ENCODE peak calls at places on chromosomes 16 and 17, in nine cellular contexts. One of them, this sample, is unnamed.

GRCh38 chr16:49700222-49700927 is 155.5 kb downstream of the ZNF423 start:
- DNase-seq in dermis blood vessel endothelial cell: no peak
- DNase-seq in AG20443: no peak
- DNase-seq in aorta: peak; percentile 64
- DNase-seq in stimulated activated CD8-positive, alpha-beta memory T cell treated with anti-CD3 and anti-CD28 coated beads, Interleukin-2, amount 100 ng/mL, for 48 hours: no peak
- DNase-seq in NCI-H1694: peak; percentile 65
- DNase-seq in PC-9: no peak
- DNase-seq in T follicular helper cell: no peak
- DNase-seq in nucleus accumbens: no peak
- DNase-seq in this sample: peak; percentile 68

GRCh38 chr16:87765473-87765775 is 362 bp downstream of the KLHDC4 start:
- DNase-seq in stimulated activated CD8-positive, alpha-beta memory T cell treated with anti-CD3 and anti-CD28 coated beads, Interleukin-2, amount 100 ng/mL, for 48 hours: peak; percentile 25
- DNase-seq in NCI-H1694: no peak
- DNase-seq in AG20443: peak; percentile 36
- DNase-seq in dermis blood vessel endothelial cell: peak; percentile 40
- DNase-seq in T follicular helper cell: peak; percentile 33
- DNase-seq in nucleus accumbens: no peak
- DNase-seq in PC-9: no peak
- DNase-seq in aorta: no peak
- DNase-seq in this sample: no peak

GRCh38 chr16:27253526-27253930 is 15.0 kb downstream of the NSMCE1 start:
- DNase-seq in NCI-H1694: no peak
- DNase-seq in T follicular helper cell: no peak
- DNase-seq in dermis blood vessel endothelial cell: peak; percentile 82
- DNase-seq in stimulated activated CD8-positive, alpha-beta memory T cell treated with anti-CD3 and anti-CD28 coated beads, Interleukin-2, amount 100 ng/mL, for 48 hours: no peak
- DNase-seq in PC-9: no peak
- DNase-seq in aorta: no peak
- DNase-seq in AG20443: peak; percentile 87
- DNase-seq in nucleus accumbens: no peak
- DNase-seq in this sample: no peak

GRCh38 chr16:88382491-88383400 is at the start of gene ZNF469:
- DNase-seq in AG20443: peak; percentile 90
- DNase-seq in aorta: peak; percentile 54
- DNase-seq in stimulated activated CD8-positive, alpha-beta memory T cell treated with anti-CD3 and anti-CD28 coated beads, Interleukin-2, amount 100 ng/mL, for 48 hours: peak; percentile 8
- DNase-seq in dermis blood vessel endothelial cell: peak; percentile 28
- DNase-seq in NCI-H1694: no peak
- DNase-seq in PC-9: peak; percentile 67
- DNase-seq in nucleus accumbens: no peak
- DNase-seq in T follicular helper cell: no peak
- DNase-seq in this sample: no peak

GRCh38 chr16:69618307-69618706 is 52.5 kb downstream of the NFAT5 start:
- DNase-seq in PC-9: no peak
- DNase-seq in NCI-H1694: no peak
- DNase-seq in nucleus accumbens: no peak
- DNase-seq in dermis blood vessel endothelial cell: peak; percentile 61
- DNase-seq in aorta: no peak
- DNase-seq in stimulated activated CD8-positive, alpha-beta memory T cell treated with anti-CD3 and anti-CD28 coated beads, Interleukin-2, amount 100 ng/mL, for 48 hours: no peak
- DNase-seq in AG20443: no peak
- DNase-seq in T follicular helper cell: no peak
- DNase-seq in this sample: no peak

GRCh38 chr16:31083556-31083955 is 5.2 kb downstream of the PRSS53 start:
- DNase-seq in dermis blood vessel endothelial cell: no peak
- DNase-seq in PC-9: no peak
- DNase-seq in stimulated activated CD8-positive, alpha-beta memory T cell treated with anti-CD3 and anti-CD28 coated beads, Interleukin-2, amount 100 ng/mL, for 48 hours: no peak
- DNase-seq in nucleus accumbens: no peak
- DNase-seq in aorta: no peak
- DNase-seq in T follicular helper cell: no peak
- DNase-seq in NCI-H1694: no peak
- DNase-seq in AG20443: no peak
- DNase-seq in this sample: no peak

GRCh38 chr17:80081596-80081995 is 19.8 kb upstream of the GAA start:
- DNase-seq in NCI-H1694: no peak
- DNase-seq in PC-9: no peak
- DNase-seq in stimulated activated CD8-positive, alpha-beta memory T cell treated with anti-CD3 and anti-CD28 coated beads, Interleukin-2, amount 100 ng/mL, for 48 hours: no peak
- DNase-seq in T follicular helper cell: no peak
- DNase-seq in nucleus accumbens: no peak
- DNase-seq in aorta: no peak
- DNase-seq in AG20443: no peak
- DNase-seq in dermis blood vessel endothelial cell: no peak
- DNase-seq in this sample: no peak

GRCh38 chr17:11221196-11221595 is 19.8 kb upstream of the SHISA6 start:
- DNase-seq in stimulated activated CD8-positive, alpha-beta memory T cell treated with anti-CD3 and anti-CD28 coated beads, Interleukin-2, amount 100 ng/mL, for 48 hours: no peak
- DNase-seq in PC-9: no peak
- DNase-seq in T follicular helper cell: no peak
- DNase-seq in aorta: no peak
- DNase-seq in AG20443: no peak
- DNase-seq in NCI-H1694: no peak
- DNase-seq in dermis blood vessel endothelial cell: no peak
- DNase-seq in nucleus accumbens: no peak
- DNase-seq in this sample: no peak

GRCh38 chr17:48791128-48792032 is 25.6 kb downstream of the TTLL6 start:
- DNase-seq in AG20443: peak; percentile 84
- DNase-seq in dermis blood vessel endothelial cell: peak; percentile 87
- DNase-seq in aorta: peak; percentile 82
- DNase-seq in PC-9: peak; percentile 70
- DNase-seq in NCI-H1694: peak; percentile 46
- DNase-seq in nucleus accumbens: no peak
- DNase-seq in stimulated activated CD8-positive, alpha-beta memory T cell treated with anti-CD3 and anti-CD28 coated beads, Interleukin-2, amount 100 ng/mL, for 48 hours: no peak
- DNase-seq in T follicular helper cell: peak; percentile 9
- DNase-seq in this sample: peak; percentile 31

GRCh38 chr17:50631195-50631907 is 3.3 kb upstream of the ABCC3 start:
- DNase-seq in AG20443: no peak
- DNase-seq in NCI-H1694: no peak
- DNase-seq in PC-9: no peak
- DNase-seq in T follicular helper cell: no peak
- DNase-seq in dermis blood vessel endothelial cell: peak; percentile 13
- DNase-seq in aorta: no peak
- DNase-seq in stimulated activated CD8-positive, alpha-beta memory T cell treated with anti-CD3 and anti-CD28 coated beads, Interleukin-2, amount 100 ng/mL, for 48 hours: no peak
- DNase-seq in nucleus accumbens: no peak
- DNase-seq in this sample: no peak

GRCh38 chr17:69870091-69870530 is 204.9 kb upstream of the KCNJ16 start:
- DNase-seq in T follicular helper cell: no peak
- DNase-seq in NCI-H1694: no peak
- DNase-seq in aorta: no peak
- DNase-seq in dermis blood vessel endothelial cell: peak; percentile 90
- DNase-seq in nucleus accumbens: no peak
- DNase-seq in stimulated activated CD8-positive, alpha-beta memory T cell treated with anti-CD3 and anti-CD28 coated beads, Interleukin-2, amount 100 ng/mL, for 48 hours: no peak
- DNase-seq in PC-9: no peak
- DNase-seq in AG20443: peak; percentile 56
- DNase-seq in this sample: no peak

GRCh38 chr16:57060323-57061083 is 31.9 kb upstream of the CPNE2 start:
- DNase-seq in AG20443: peak; percentile 27
- DNase-seq in T follicular helper cell: no peak
- DNase-seq in aorta: no peak
- DNase-seq in dermis blood vessel endothelial cell: no peak
- DNase-seq in nucleus accumbens: no peak
- DNase-seq in NCI-H1694: no peak
- DNase-seq in PC-9: peak; percentile 4
- DNase-seq in stimulated activated CD8-positive, alpha-beta memory T cell treated with anti-CD3 and anti-CD28 coated beads, Interleukin-2, amount 100 ng/mL, for 48 hours: no peak
- DNase-seq in this sample: no peak

GRCh38 chr16:86046901-86047300 is 147.9 kb downstream of the IRF8 start:
- DNase-seq in aorta: no peak
- DNase-seq in dermis blood vessel endothelial cell: no peak
- DNase-seq in PC-9: no peak
- DNase-seq in T follicular helper cell: no peak
- DNase-seq in NCI-H1694: no peak
- DNase-seq in AG20443: no peak
- DNase-seq in stimulated activated CD8-positive, alpha-beta memory T cell treated with anti-CD3 and anti-CD28 coated beads, Interleukin-2, amount 100 ng/mL, for 48 hours: no peak
- DNase-seq in nucleus accumbens: no peak
- DNase-seq in this sample: no peak

GRCh38 chr16:62406387-62406786 is 370.1 kb upstream of the CDH8 start:
- DNase-seq in dermis blood vessel endothelial cell: no peak
- DNase-seq in AG20443: no peak
- DNase-seq in aorta: no peak
- DNase-seq in stimulated activated CD8-positive, alpha-beta memory T cell treated with anti-CD3 and anti-CD28 coated beads, Interleukin-2, amount 100 ng/mL, for 48 hours: no peak
- DNase-seq in nucleus accumbens: no peak
- DNase-seq in NCI-H1694: no peak
- DNase-seq in PC-9: no peak
- DNase-seq in T follicular helper cell: no peak
- DNase-seq in this sample: no peak

GRCh38 chr17:81119223-81120148 is 45.8 kb upstream of the PVALEF start:
- DNase-seq in NCI-H1694: no peak
- DNase-seq in T follicular helper cell: peak; percentile 85
- DNase-seq in dermis blood vessel endothelial cell: peak; percentile 97
- DNase-seq in AG20443: peak; percentile 96
- DNase-seq in stimulated activated CD8-positive, alpha-beta memory T cell treated with anti-CD3 and anti-CD28 coated beads, Interleukin-2, amount 100 ng/mL, for 48 hours: peak; percentile 78
- DNase-seq in PC-9: peak; percentile 75
- DNase-seq in nucleus accumbens: peak; percentile 92
- DNase-seq in aorta: peak; percentile 79
- DNase-seq in this sample: no peak

GRCh38 chr17:68346448-68346847 is 55.2 kb downstream of the ARSG start:
- DNase-seq in stimulated activated CD8-positive, alpha-beta memory T cell treated with anti-CD3 and anti-CD28 coated beads, Interleukin-2, amount 100 ng/mL, for 48 hours: peak; percentile 58
- DNase-seq in aorta: peak; percentile 61
- DNase-seq in PC-9: no peak
- DNase-seq in nucleus accumbens: no peak
- DNase-seq in NCI-H1694: no peak
- DNase-seq in T follicular helper cell: peak; percentile 16
- DNase-seq in dermis blood vessel endothelial cell: no peak
- DNase-seq in AG20443: no peak
- DNase-seq in this sample: no peak

GRCh38 chr16:56930516-56931252 is 1.3 kb upstream of the HERPUD1 start:
- DNase-seq in PC-9: no peak
- DNase-seq in NCI-H1694: no peak
- DNase-seq in dermis blood vessel endothelial cell: no peak
- DNase-seq in T follicular helper cell: no peak
- DNase-seq in AG20443: no peak
- DNase-seq in nucleus accumbens: no peak
- DNase-seq in aorta: no peak
- DNase-seq in stimulated activated CD8-positive, alpha-beta memory T cell treated with anti-CD3 and anti-CD28 coated beads, Interleukin-2, amount 100 ng/mL, for 48 hours: no peak
- DNase-seq in this sample: no peak

GRCh38 chr17:15926039-15926740 is 18.7 kb upstream of the ADORA2B start:
- DNase-seq in AG20443: no peak
- DNase-seq in dermis blood vessel endothelial cell: no peak
- DNase-seq in aorta: no peak
- DNase-seq in nucleus accumbens: no peak
- DNase-seq in T follicular helper cell: no peak
- DNase-seq in NCI-H1694: no peak
- DNase-seq in stimulated activated CD8-positive, alpha-beta memory T cell treated with anti-CD3 and anti-CD28 coated beads, Interleukin-2, amount 100 ng/mL, for 48 hours: no peak
- DNase-seq in PC-9: no peak
- DNase-seq in this sample: no peak

GRCh38 chr17:74892974-74893911 is at the start of gene FADS6:
- DNase-seq in PC-9: no peak
- DNase-seq in AG20443: no peak
- DNase-seq in dermis blood vessel endothelial cell: no peak
- DNase-seq in aorta: no peak
- DNase-seq in T follicular helper cell: no peak
- DNase-seq in stimulated activated CD8-positive, alpha-beta memory T cell treated with anti-CD3 and anti-CD28 coated beads, Interleukin-2, amount 100 ng/mL, for 48 hours: no peak
- DNase-seq in nucleus accumbens: no peak
- DNase-seq in NCI-H1694: no peak
- DNase-seq in this sample: no peak

GRCh38 chr16:57899771-57900661 is 70.9 kb downstream of the CNGB1 start:
- DNase-seq in NCI-H1694: peak; percentile 42
- DNase-seq in aorta: peak; percentile 77
- DNase-seq in dermis blood vessel endothelial cell: peak; percentile 85
- DNase-seq in PC-9: peak; percentile 77
- DNase-seq in T follicular helper cell: peak; percentile 62
- DNase-seq in nucleus accumbens: peak; percentile 58
- DNase-seq in stimulated activated CD8-positive, alpha-beta memory T cell treated with anti-CD3 and anti-CD28 coated beads, Interleukin-2, amount 100 ng/mL, for 48 hours: peak; percentile 51
- DNase-seq in AG20443: peak; percentile 78
- DNase-seq in this sample: peak; percentile 14

GRCh38 chr16:89092013-89092412 is 1.6 kb upstream of the ACSF3 start:
- DNase-seq in stimulated activated CD8-positive, alpha-beta memory T cell treated with anti-CD3 and anti-CD28 coated beads, Interleukin-2, amount 100 ng/mL, for 48 hours: no peak
- DNase-seq in T follicular helper cell: no peak
- DNase-seq in dermis blood vessel endothelial cell: no peak
- DNase-seq in nucleus accumbens: no peak
- DNase-seq in AG20443: no peak
- DNase-seq in NCI-H1694: no peak
- DNase-seq in PC-9: no peak
- DNase-seq in aorta: no peak
- DNase-seq in this sample: no peak

GRCh38 chr16:53040788-53041187 is 11.9 kb downstream of the CHD9NB start:
- DNase-seq in AG20443: no peak
- DNase-seq in NCI-H1694: no peak
- DNase-seq in nucleus accumbens: no peak
- DNase-seq in T follicular helper cell: no peak
- DNase-seq in stimulated activated CD8-positive, alpha-beta memory T cell treated with anti-CD3 and anti-CD28 coated beads, Interleukin-2, amount 100 ng/mL, for 48 hours: no peak
- DNase-seq in aorta: no peak
- DNase-seq in PC-9: no peak
- DNase-seq in dermis blood vessel endothelial cell: no peak
- DNase-seq in this sample: no peak

GRCh38 chr17:64411999-64412771 is 21.5 kb upstream of the PECAM1 start:
- DNase-seq in PC-9: no peak
- DNase-seq in nucleus accumbens: peak; percentile 59
- DNase-seq in dermis blood vessel endothelial cell: peak; percentile 100
- DNase-seq in T follicular helper cell: no peak
- DNase-seq in NCI-H1694: no peak
- DNase-seq in aorta: peak; percentile 84
- DNase-seq in stimulated activated CD8-positive, alpha-beta memory T cell treated with anti-CD3 and anti-CD28 coated beads, Interleukin-2, amount 100 ng/mL, for 48 hours: no peak
- DNase-seq in AG20443: peak; percentile 28
- DNase-seq in this sample: no peak

GRCh38 chr17:55089955-55090573 is 121.5 kb downstream of the STXBP4 start:
- DNase-seq in aorta: no peak
- DNase-seq in T follicular helper cell: peak; percentile 16
- DNase-seq in NCI-H1694: no peak
- DNase-seq in AG20443: no peak
- DNase-seq in dermis blood vessel endothelial cell: peak; percentile 28
- DNase-seq in PC-9: peak; percentile 23
- DNase-seq in nucleus accumbens: no peak
- DNase-seq in stimulated activated CD8-positive, alpha-beta memory T cell treated with anti-CD3 and anti-CD28 coated beads, Interleukin-2, amount 100 ng/mL, for 48 hours: peak; percentile 7
- DNase-seq in this sample: peak; percentile 16

GRCh38 chr17:1617620-1618174 is 10.9 kb downstream of the SLC43A2 start:
- DNase-seq in dermis blood vessel endothelial cell: peak; percentile 94
- DNase-seq in NCI-H1694: no peak
- DNase-seq in AG20443: peak; percentile 85
- DNase-seq in T follicular helper cell: no peak
- DNase-seq in nucleus accumbens: no peak
- DNase-seq in stimulated activated CD8-positive, alpha-beta memory T cell treated with anti-CD3 and anti-CD28 coated beads, Interleukin-2, amount 100 ng/mL, for 48 hours: no peak
- DNase-seq in aorta: no peak
- DNase-seq in PC-9: peak; percentile 71
- DNase-seq in this sample: no peak

GRCh38 chr17:42849451-42850157 is 1.4 kb upstream of the AOC3 start:
- DNase-seq in nucleus accumbens: no peak
- DNase-seq in T follicular helper cell: no peak
- DNase-seq in NCI-H1694: no peak
- DNase-seq in aorta: no peak
- DNase-seq in AG20443: peak; percentile 44
- DNase-seq in PC-9: no peak
- DNase-seq in dermis blood vessel endothelial cell: no peak
- DNase-seq in stimulated activated CD8-positive, alpha-beta memory T cell treated with anti-CD3 and anti-CD28 coated beads, Interleukin-2, amount 100 ng/mL, for 48 hours: no peak
- DNase-seq in this sample: no peak

GRCh38 chr16:35391328-35391727 is 1931.9 kb downstream of the TP53TG3F start:
- DNase-seq in aorta: no peak
- DNase-seq in T follicular helper cell: no peak
- DNase-seq in stimulated activated CD8-positive, alpha-beta memory T cell treated with anti-CD3 and anti-CD28 coated beads, Interleukin-2, amount 100 ng/mL, for 48 hours: peak; percentile 7
- DNase-seq in nucleus accumbens: no peak
- DNase-seq in NCI-H1694: peak; percentile 16
- DNase-seq in PC-9: peak; percentile 57
- DNase-seq in AG20443: no peak
- DNase-seq in dermis blood vessel endothelial cell: peak; percentile 57
- DNase-seq in this sample: no peak

GRCh38 chr16:68754117-68754792 is 17.2 kb downstream of the CDH1 start:
- DNase-seq in nucleus accumbens: no peak
- DNase-seq in stimulated activated CD8-positive, alpha-beta memory T cell treated with anti-CD3 and anti-CD28 coated beads, Interleukin-2, amount 100 ng/mL, for 48 hours: no peak
- DNase-seq in aorta: no peak
- DNase-seq in T follicular helper cell: no peak
- DNase-seq in NCI-H1694: no peak
- DNase-seq in dermis blood vessel endothelial cell: no peak
- DNase-seq in AG20443: no peak
- DNase-seq in PC-9: no peak
- DNase-seq in this sample: no peak

GRCh38 chr16:28534542-28535373 is 4.0 kb downstream of the NUPR1 start:
- DNase-seq in PC-9: no peak
- DNase-seq in stimulated activated CD8-positive, alpha-beta memory T cell treated with anti-CD3 and anti-CD28 coated beads, Interleukin-2, amount 100 ng/mL, for 48 hours: no peak
- DNase-seq in aorta: peak; percentile 69
- DNase-seq in NCI-H1694: no peak
- DNase-seq in AG20443: peak; percentile 82
- DNase-seq in T follicular helper cell: no peak
- DNase-seq in dermis blood vessel endothelial cell: peak; percentile 10
- DNase-seq in nucleus accumbens: no peak
- DNase-seq in this sample: no peak

GRCh38 chr16:82874672-82875071 is 247.9 kb downstream of the CDH13 start:
- DNase-seq in stimulated activated CD8-positive, alpha-beta memory T cell treated with anti-CD3 and anti-CD28 coated beads, Interleukin-2, amount 100 ng/mL, for 48 hours: no peak
- DNase-seq in NCI-H1694: no peak
- DNase-seq in AG20443: no peak
- DNase-seq in PC-9: no peak
- DNase-seq in dermis blood vessel endothelial cell: no peak
- DNase-seq in nucleus accumbens: no peak
- DNase-seq in T follicular helper cell: no peak
- DNase-seq in aorta: no peak
- DNase-seq in this sample: no peak

GRCh38 chr17:44170499-44171201 is at the start of gene ASB16:
- DNase-seq in PC-9: no peak
- DNase-seq in dermis blood vessel endothelial cell: no peak
- DNase-seq in stimulated activated CD8-positive, alpha-beta memory T cell treated with anti-CD3 and anti-CD28 coated beads, Interleukin-2, amount 100 ng/mL, for 48 hours: no peak
- DNase-seq in T follicular helper cell: no peak
- DNase-seq in AG20443: peak; percentile 46
- DNase-seq in NCI-H1694: peak; percentile 27
- DNase-seq in nucleus accumbens: no peak
- DNase-seq in aorta: peak; percentile 61
- DNase-seq in this sample: no peak

This sample was measured in DMS 273 treated with DMSO at 0.1 percent for 48 hours.